ENCODE peak calls at places on chromosome 10, in seven cellular contexts. P is neural progenitor cell, K is SK-N-SH, H is IMR-90, J is PC-3, Z is GM23248, U is PC-9. W is an unnamed sample.

GRCh38 chr10:11603741-11604140 is 7.7 kb downstream of the USP6NL start:
- DNase-seq in P (no peak), K (no peak), H (no peak), J (no peak), Z (no peak), U (no peak), W (no peak)

GRCh38 chr10:93481931-93482834 is at the start of gene MYOF:
- DNase-seq in P (peak; percentile 72), K (peak; percentile 65), H (peak; percentile 93), J (peak; percentile 88), Z (peak; percentile 94), U (peak; percentile 75), W (no peak)

GRCh38 chr10:114584419-114584818 is 73.7 kb downstream of the ABLIM1 start:
- DNase-seq in P (no peak), K (no peak), H (peak; percentile 49), J (no peak), Z (peak; percentile 43), U (no peak), W (no peak)

GRCh38 chr10:17453377-17454091 is 861 bp downstream of the ST8SIA6 start:
- DNase-seq in P (peak; percentile 86), K (peak; percentile 68), H (no peak), J (peak; percentile 11), Z (peak; percentile 54), U (no peak), W (peak; percentile 95)

GRCh38 chr10:104427983-104428382 is 74.3 kb downstream of the CFAP58 start:
- DNase-seq in P (no peak), K (no peak), H (no peak), J (no peak), Z (no peak), U (no peak), W (no peak)

GRCh38 chr10:74599676-74600075 is 226.7 kb upstream of the KAT6B start:
- DNase-seq in P (no peak), K (no peak), H (no peak), J (no peak), Z (no peak), U (no peak), W (no peak)

GRCh38 chr10:123948030-123948823 is 56.6 kb upstream of the CPXM2 start:
- DNase-seq in P (no peak), K (no peak), H (no peak), J (no peak), Z (no peak), U (no peak), W (no peak)

GRCh38 chr10:69828115-69828870 is 26.6 kb downstream of the COL13A1 start:
- DNase-seq in P (no peak), K (no peak), H (no peak), J (no peak), Z (no peak), U (no peak), W (no peak)

GRCh38 chr10:63365976-63366765 is 99.6 kb downstream of the JMJD1C start:
- DNase-seq in P (peak; percentile 4), K (no peak), H (no peak), J (peak; percentile 84), Z (peak; percentile 66), U (no peak), W (no peak)
- H3K4me2 ChIP-seq in P (no peak overlapping the region), K (no peak overlapping the region), H (no peak overlapping the region), J (peak overlapping the region; percentile 6), Z (peak overlapping the region; percentile 7), U (no peak overlapping the region), W (no peak overlapping the region)

GRCh38 chr10:29766753-29767152 is 132.0 kb upstream of the SVIL start:
- DNase-seq in P (no peak), K (no peak), H (no peak), J (no peak), Z (no peak), U (no peak), W (no peak)

GRCh38 chr10:29761916-29762315 is 127.1 kb upstream of the SVIL start:
- DNase-seq in P (no peak), K (no peak), H (no peak), J (no peak), Z (no peak), U (no peak), W (no peak)

GRCh38 chr10:29765330-29765729 is 130.6 kb upstream of the SVIL start:
- DNase-seq in P (no peak), K (no peak), H (no peak), J (no peak), Z (no peak), U (no peak), W (no peak)

GRCh38 chr10:29760139-29760538 is 125.4 kb upstream of the SVIL start:
- DNase-seq in P (no peak), K (no peak), H (no peak), J (no peak), Z (no peak), U (no peak), W (no peak)

GRCh38 chr10:29763396-29763795 is 128.6 kb upstream of the SVIL start:
- DNase-seq in P (no peak), K (no peak), H (no peak), J (no peak), Z (no peak), U (no peak), W (no peak)
- H3K36me3 ChIP-seq in P (no peaks in the 10 kb centered on the region), K (no peaks in the 10 kb centered on the region), H (no peaks in the 10 kb centered on the region), J (no peaks in the 10 kb centered on the region), Z (no peaks in the 10 kb centered on the region), U (no peaks in the 10 kb centered on the region), W (no peaks in the 10 kb centered on the region)

GRCh38 chr10:22308390-22308789 is 7.8 kb upstream of the COMMD3 start:
- DNase-seq in P (no peak), K (no peak), H (peak; percentile 53), J (peak; percentile 94), Z (peak; percentile 70), U (peak; percentile 51), W (peak; percentile 68)

GRCh38 chr10:22315455-22316285 is 518 bp upstream of the COMMD3 start:
- DNase-seq in P (no peak), K (peak; percentile 24), H (no peak), J (peak; percentile 19), Z (peak; percentile 46), U (no peak), W (peak; percentile 86)

GRCh38 chr10:22314852-22315251 is 1.3 kb upstream of the COMMD3 start:
- DNase-seq in P (no peak), K (no peak), H (no peak), J (peak; percentile 54), Z (peak; percentile 34), U (no peak), W (no peak)

GRCh38 chr10:22309180-22310000 is 6.8 kb upstream of the COMMD3 start:
- DNase-seq in P (no peak), K (no peak), H (no peak), J (no peak), Z (no peak), U (no peak), W (no peak)

DNA sequence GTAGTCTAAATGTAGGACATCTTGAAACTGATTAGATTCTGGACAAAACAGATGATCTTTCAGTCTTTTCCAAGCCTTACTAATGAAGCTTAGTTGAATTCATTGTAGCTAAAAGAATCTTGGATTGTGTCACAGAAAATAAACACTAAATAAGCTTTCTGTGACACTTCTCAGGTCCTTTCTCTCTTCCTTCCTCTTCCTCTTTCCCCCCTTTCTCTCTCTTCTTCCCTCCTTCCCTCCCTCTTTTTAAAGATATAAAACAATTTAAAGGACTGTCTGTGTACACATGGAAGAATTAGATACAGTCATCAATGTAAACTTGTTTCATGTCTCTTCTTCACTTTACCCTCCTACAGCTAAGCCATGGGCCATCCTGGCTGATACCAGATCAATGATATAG is 5.3 kb upstream of the COMMD3 start:
- DNase-seq in P (no peak), K (no peak), H (no peak), J (peak; percentile 22), Z (no peak), U (no peak), W (no peak)
- H3K4me2 ChIP-seq in P (no peak overlapping the region), K (no peak overlapping the region), H (no peak overlapping the region), J (peak overlapping the region; percentile 65), Z (no peak overlapping the region), U (no peak overlapping the region), W (no peak overlapping the region)

GRCh38 chr10:110612629-110613028 is 31.5 kb upstream of the RBM20 start:
- DNase-seq in P (no peak), K (no peak), H (no peak), J (no peak), Z (no peak), U (no peak), W (no peak)
- H3K36me3 ChIP-seq in P (no peaks in the 10 kb centered on the region), K (no peaks in the 10 kb centered on the region), H (no peaks in the 10 kb centered on the region), J (no peaks in the 10 kb centered on the region), Z (no peaks in the 10 kb centered on the region), U (no peaks in the 10 kb centered on the region), W (no peaks in the 10 kb centered on the region)

DNA sequence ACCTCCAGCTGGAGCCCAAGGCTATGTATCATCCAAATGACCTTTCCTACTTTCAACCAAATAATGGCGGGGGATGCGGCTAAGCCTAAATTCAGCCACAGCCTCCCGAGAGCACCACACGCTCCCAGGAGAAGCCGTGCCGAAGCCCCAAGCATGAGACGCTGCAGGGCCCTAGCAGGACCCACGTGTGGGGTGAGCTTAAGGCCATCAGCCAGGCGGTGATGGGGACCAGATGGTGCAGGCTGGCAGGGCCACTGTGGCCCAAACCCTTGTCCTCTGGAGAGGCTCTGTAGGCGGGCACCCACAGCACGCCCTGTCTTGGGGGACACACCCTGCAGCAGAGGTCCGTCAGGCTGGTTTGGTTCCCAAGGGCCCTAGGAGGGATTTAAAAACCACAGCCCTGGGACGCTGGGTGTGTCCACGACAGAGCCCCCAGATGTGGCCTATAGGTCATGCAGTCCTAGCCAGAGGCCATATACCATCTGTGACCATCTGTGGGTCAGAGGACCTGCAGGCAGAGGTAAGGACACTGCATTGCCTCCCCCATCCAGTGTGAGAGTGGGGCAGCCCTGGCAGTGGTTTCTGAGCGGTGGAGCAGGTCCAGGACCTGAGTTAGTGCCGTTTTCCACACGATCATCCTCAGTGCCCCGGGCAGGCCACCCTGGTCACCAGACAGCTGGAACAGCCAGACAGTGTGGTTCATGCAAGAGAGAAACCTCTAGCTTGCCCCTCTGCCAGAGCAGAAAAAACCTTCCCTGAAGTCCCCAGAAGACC is 39.6 kb upstream of the INPP5A start:
- DNase-seq in P (no peak), K (no peak), H (no peak), J (no peak), Z (peak; percentile 28), U (no peak), W (peak; percentile 46)
- H3K4me2 ChIP-seq in P (no peak overlapping the region), K (no peak overlapping the region), H (no peak overlapping the region), J (no peak overlapping the region), Z (no peak overlapping the region), U (no peak overlapping the region), W (no peak overlapping the region)

GRCh38 chr10:102800601-102801335 is 36.4 kb downstream of the CYP17A1 start:
- DNase-seq in P (no peak), K (no peak), H (no peak), J (no peak), Z (no peak), U (no peak), W (no peak)
- H3K36me3 ChIP-seq in P (no peaks in the 10 kb centered on the region), K (peaks cover 20% of the 10 kb centered on the region), H (peaks cover 32% of the 10 kb centered on the region), J (no peaks in the 10 kb centered on the region), Z (peaks cover 6% of the 10 kb centered on the region), U (no peaks in the 10 kb centered on the region), W (peaks cover 45% of the 10 kb centered on the region)

W was measured in osteoblast.